ENCODE peak calls at places on chromosomes 13 and 19, in seven cellular contexts. S, V, J, N, G, K and O are unnamed samples.

GRCh38 chr13:112775791-112776279 is 86.0 kb downstream of the ATP11A start:
- DNase-seq in S (no peak), V (peak), J (no peak), N (no peak), G (no peak), K (no peak), O (peak)

GRCh38 chr13:50730496-50731171 is 112.9 kb downstream of the DLEU7 start:
- DNase-seq in S (no peak), V (no peak), J (no peak), N (no peak), G (no peak), K (no peak), O (no peak)

GRCh38 chr19:4294389-4294788 is 7.8 kb downstream of the TMIGD2 start:
- DNase-seq in S (no peak), V (no peak), J (no peak), N (no peak), G (no peak), K (no peak), O (no peak)

GRCh38 chr19:54137913-54138776 is 583 bp downstream of the CNOT3 start:
- DNase-seq in S (no peak), V (peak), J (no peak), N (peak), G (no peak), K (no peak), O (no peak)

GRCh38 chr13:82358284-82358683 is 1524.0 kb downstream of the SLITRK1 start:
- DNase-seq in S (no peak), V (no peak), J (no peak), N (no peak), G (no peak), K (no peak), O (no peak)

GRCh38 chr19:29098863-29099481 is 114.0 kb downstream of the UQCRFS1 start:
- DNase-seq in S (peak), V (no peak), J (no peak), N (no peak), G (no peak), K (peak), O (no peak)

GRCh38 chr19:50897191-50897607 is 14.0 kb downstream of the KLK4 start:
- DNase-seq in S (no peak), V (no peak), J (no peak), N (no peak), G (no peak), K (no peak), O (no peak)

GRCh38 chr19:50719119-50719435 is 525 bp downstream of the SHANK1 start:
- DNase-seq in S (no peak), V (no peak), J (no peak), N (no peak), G (no peak), K (no peak), O (no peak)

GRCh38 chr13:23741879-23742510 is 147.2 kb downstream of the MIPEP start:
- DNase-seq in S (no peak), V (peak), J (peak), N (peak), G (no peak), K (no peak), O (peak)

GRCh38 chr13:98672947-98673545 is 79.4 kb downstream of the SLC15A1 start:
- DNase-seq in S (peak), V (peak), J (peak), N (peak), G (peak), K (peak), O (peak)

GRCh38 chr13:41345921-41346589 is 35.0 kb downstream of the NAA16 start:
- DNase-seq in S (peak), V (no peak), J (no peak), N (no peak), G (no peak), K (no peak), O (no peak)

GRCh38 chr13:99370476-99371272 is 63.5 kb upstream of the GPR183 start:
- DNase-seq in S (no peak), V (no peak), J (no peak), N (no peak), G (no peak), K (no peak), O (no peak)

GRCh38 chr13:20301391-20302071 is 69.4 kb upstream of the GJB6 start:
- DNase-seq in S (no peak), V (peak), J (peak), N (peak), G (no peak), K (no peak), O (peak)

GRCh38 chr13:28805193-28805819 is 14.8 kb upstream of the MTUS2 start:
- DNase-seq in S (no peak), V (peak), J (no peak), N (peak), G (no peak), K (peak), O (peak)

GRCh38 chr19:34733826-34734600 is at the start of gene ZNF181:
- DNase-seq in S (peak), V (peak), J (peak), N (peak), G (peak), K (peak), O (peak)

GRCh38 chr19:45584332-45585157 is at the start of gene OPA3:
- DNase-seq in S (peak), V (peak), J (peak), N (peak), G (peak), K (peak), O (peak)

GRCh38 chr13:111914241-111915103 is 152.5 kb upstream of the SOX1 start:
- DNase-seq in S (no peak), V (no peak), J (no peak), N (peak), G (no peak), K (no peak), O (peak)

GRCh38 chr19:2529473-2529918 is 53.6 kb downstream of the GADD45B start:
- DNase-seq in S (peak), V (peak), J (no peak), N (no peak), G (peak), K (peak), O (no peak)

GRCh38 chr19:1089891-1090290 is 5.3 kb downstream of the POLR2E start:
- DNase-seq in S (no peak), V (no peak), J (no peak), N (no peak), G (no peak), K (no peak), O (no peak)

GRCh38 chr19:4059931-4060620 is 6.6 kb downstream of the ZBTB7A start:
- DNase-seq in S (no peak), V (no peak), J (no peak), N (no peak), G (no peak), K (no peak), O (peak)

GRCh38 chr13:71210861-71211260 is 656.1 kb downstream of the DACH1 start:
- DNase-seq in S (no peak), V (no peak), J (no peak), N (no peak), G (no peak), K (no peak), O (no peak)

GRCh38 chr13:94505730-94506129 is 26.2 kb upstream of the DCT start:
- DNase-seq in S (no peak), V (peak), J (no peak), N (no peak), G (no peak), K (no peak), O (no peak)

GRCh38 chr19:33492090-33492489 is 29.5 kb downstream of the PEPD start:
- DNase-seq in S (no peak), V (no peak), J (no peak), N (no peak), G (no peak), K (no peak), O (no peak)

GRCh38 chr13:80654638-80655249 is 313.8 kb upstream of the SPRY2 start:
- DNase-seq in S (no peak), V (no peak), J (no peak), N (no peak), G (no peak), K (no peak), O (no peak)

GRCh38 chr19:43596842-43597461 is 557 bp downstream of the ZNF576 start:
- DNase-seq in S (peak), V (no peak), J (no peak), N (no peak), G (peak), K (no peak), O (no peak)

GRCh38 chr13:109160357-109160756 is 530.9 kb downstream of the MYO16 start:
- DNase-seq in S (no peak), V (no peak), J (no peak), N (no peak), G (no peak), K (no peak), O (no peak)
- H3K4me2 ChIP-seq in S (no peak), V (no peak), J (no peak), N (no peak), G (no peak), K (no peak), O (no peak)

GRCh38 chr13:32736648-32737047 is 150.4 kb downstream of the PDS5B start:
- DNase-seq in S (no peak), V (no peak), J (no peak), N (no peak), G (no peak), K (no peak), O (no peak)
- H3K23ac ChIP-seq in S (no peak), V (no peak), J (no peak), N (no peak), G (no peak), K (no peak), O (no peak)

GRCh38 chr13:97125051-97125809 is 96.9 kb upstream of the MBNL2 start:
- DNase-seq in S (peak), V (peak), J (no peak), N (no peak), G (peak), K (no peak), O (no peak)
- H2BK120ac ChIP-seq in S (peak), V (no peak), J (no peak), N (no peak), G (peak), K (peak), O (no peak)

GRCh38 chr19:9945319-9945966 is 9.1 kb upstream of the OLFM2 start:
- DNase-seq in S (peak), V (peak), J (no peak), N (no peak), G (peak), K (no peak), O (peak)
- H3K4me2 ChIP-seq in S (peak), V (no peak), J (no peak), N (no peak), G (peak), K (no peak), O (no peak)

GRCh38 chr13:76973920-76974617 is 17.8 kb upstream of the CLN5 start:
- DNase-seq in S (no peak), V (no peak), J (no peak), N (no peak), G (no peak), K (peak), O (no peak)
- H3K23ac ChIP-seq in S (no peak), V (no peak), J (no peak), N (no peak), G (no peak), K (no peak), O (no peak)

DNA sequence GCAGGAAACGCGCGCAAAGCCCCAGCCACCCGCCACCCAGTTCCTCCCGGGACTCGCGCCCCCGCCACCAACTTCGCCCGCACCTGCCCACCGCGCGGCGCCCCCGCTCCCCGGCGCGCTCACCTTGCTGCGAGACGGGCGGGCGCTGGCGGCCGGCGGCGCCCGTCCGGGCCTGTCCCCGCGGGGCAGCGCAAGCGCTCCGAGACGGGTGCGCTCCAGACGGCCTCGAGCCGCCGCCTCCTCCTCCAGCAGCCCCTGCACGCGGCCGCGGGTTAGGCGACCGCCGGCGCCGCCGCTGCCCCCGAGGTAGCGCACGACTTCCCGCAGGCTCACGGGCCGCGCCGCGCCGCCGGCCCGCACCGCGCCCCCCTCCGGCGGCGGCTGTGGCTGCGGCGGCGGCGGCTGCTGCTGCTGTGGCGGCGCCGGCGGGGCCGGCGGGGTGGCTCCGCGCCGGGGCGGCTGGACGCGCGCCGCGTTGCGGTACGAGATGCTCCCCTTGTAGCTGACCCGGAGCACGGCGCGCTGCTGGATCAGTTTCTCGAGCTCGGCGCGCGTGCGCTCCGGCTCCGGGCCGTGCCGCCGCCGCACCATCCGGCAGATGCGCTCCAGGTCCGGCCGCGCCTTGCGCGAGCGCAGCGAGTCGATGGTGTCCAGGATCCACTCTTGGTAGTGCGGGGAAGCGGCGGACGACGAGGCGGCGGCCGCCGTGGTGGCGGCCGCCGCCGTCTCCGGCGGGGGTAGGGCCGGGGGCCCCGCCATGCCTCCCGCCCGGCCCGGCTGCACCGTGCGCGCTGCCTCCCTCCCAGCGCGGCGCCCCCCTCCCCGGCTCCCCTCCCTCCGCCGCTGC is 666 bp downstream of the SAMD1 start:
- DNase-seq in S (peak), V (peak), J (peak), N (peak), G (peak), K (peak), O (no peak)
- H2BK120ac ChIP-seq in S (no peak), V (no peak), J (no peak), N (no peak), G (peak), K (peak), O (no peak)

DNA sequence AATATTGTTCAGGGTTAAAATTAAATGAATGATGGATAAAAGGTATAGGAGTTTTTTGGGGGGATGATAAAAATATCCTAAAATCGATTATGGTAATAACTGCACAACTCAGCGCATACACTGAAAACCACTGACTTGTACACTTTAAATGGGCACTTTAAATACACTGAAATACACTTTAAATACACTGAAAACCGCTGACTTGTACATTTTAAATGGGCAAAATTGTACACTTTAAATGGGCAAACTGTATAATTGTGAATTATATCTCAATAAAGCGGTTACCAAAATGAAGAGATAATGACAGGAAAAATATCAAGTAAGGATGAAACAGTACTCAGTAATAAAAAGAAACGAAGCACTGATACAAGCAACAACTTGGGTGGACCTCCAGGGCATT is 1.5 kb downstream of the LIG1 start:
- DNase-seq in S (no peak), V (no peak), J (no peak), N (no peak), G (no peak), K (no peak), O (no peak)
- H3K4me2 ChIP-seq in S (no peak), V (no peak), J (no peak), N (no peak), G (no peak), K (no peak), O (no peak)